ENCODE peak calls at places on chromosomes 16 and 17, in nine cellular contexts. D is fibroblast of the aortic adventitia, C is psoas muscle, X is lung, U is fibroblast of villous mesenchyme, J is BE2C, N is AG04450, I is tibial artery, K is colonic mucosa. H is an unnamed sample.

GRCh38 chr16:30120340-30121105 is 2.5 kb downstream of the MAPK3 start:
- DNase-seq in D (no peak), C (no peak), X (no peak), U (no peak), J (no peak), N (no peak), I (no peak), K (peak), H (no peak)

GRCh38 chr16:68284847-68285246 is 20.5 kb downstream of the SLC7A6 start:
- DNase-seq in D (no peak), C (no peak), X (no peak), U (no peak), J (no peak), N (no peak), I (no peak), K (no peak), H (no peak)

GRCh38 chr17:9241371-9241712 is 220.0 kb downstream of the NTN1 start:
- DNase-seq in D (peak), C (no peak), X (no peak), U (peak), J (no peak), N (no peak), I (peak), K (peak), H (no peak)

GRCh38 chr17:81572499-81573030 is 20.4 kb upstream of the FAAP100 start:
- DNase-seq in D (no peak), C (no peak), X (no peak), U (no peak), J (no peak), N (no peak), I (no peak), K (no peak), H (no peak)

GRCh38 chr17:10091051-10091450 is 107.4 kb downstream of the GAS7 start:
- DNase-seq in D (no peak), C (no peak), X (no peak), U (peak), J (no peak), N (no peak), I (peak), K (no peak), H (no peak)

GRCh38 chr16:74700206-74701040 is at the start of gene MLKL:
- DNase-seq in D (peak), C (peak), X (peak), U (peak), J (peak), N (no peak), I (peak), K (peak), H (no peak)

GRCh38 chr17:42683407-42684031 is 1.2 kb downstream of the CNTNAP1 start:
- DNase-seq in D (peak), C (peak), X (no peak), U (peak), J (no peak), N (no peak), I (peak), K (no peak), H (no peak)

GRCh38 chr16:14088155-14088753 is 17.1 kb downstream of the MRTFB start:
- DNase-seq in D (no peak), C (no peak), X (no peak), U (peak), J (no peak), N (no peak), I (no peak), K (no peak), H (peak)

GRCh38 chr16:69595127-69596036 is 29.6 kb downstream of the NFAT5 start:
- DNase-seq in D (peak), C (no peak), X (no peak), U (peak), J (no peak), N (no peak), I (no peak), K (no peak), H (no peak)

GRCh38 chr16:22358000-22358399 is 16.4 kb downstream of the CDR2 start:
- DNase-seq in D (no peak), C (no peak), X (no peak), U (no peak), J (no peak), N (no peak), I (no peak), K (no peak), H (no peak)

GRCh38 chr16:31354394-31355291 is at the start of gene ITGAX:
- DNase-seq in D (peak), C (peak), X (peak), U (peak), J (no peak), N (no peak), I (no peak), K (peak), H (no peak)

GRCh38 chr17:66146394-66146793 is 45.5 kb downstream of the CEP112 start:
- DNase-seq in D (no peak), C (no peak), X (no peak), U (no peak), J (no peak), N (no peak), I (no peak), K (no peak), H (no peak)

GRCh38 chr17:7881655-7882054 is 6.9 kb upstream of the CHD3 start:
- DNase-seq in D (no peak), C (no peak), X (no peak), U (no peak), J (peak), N (no peak), I (no peak), K (no peak), H (no peak)

GRCh38 chr17:44360826-44361225 is 2.8 kb downstream of the FAM171A2 start:
- DNase-seq in D (peak), C (no peak), X (no peak), U (peak), J (no peak), N (peak), I (no peak), K (no peak), H (peak)

GRCh38 chr16:76854234-76854633 is 336.8 kb upstream of the MON1B start:
- DNase-seq in D (peak), C (no peak), X (no peak), U (peak), J (peak), N (no peak), I (no peak), K (no peak), H (no peak)

GRCh38 chr16:79089735-79090284 is 510.7 kb downstream of the MAF start:
- DNase-seq in D (no peak), C (no peak), X (no peak), U (peak), J (no peak), N (no peak), I (no peak), K (peak), H (no peak)

GRCh38 chr16:89052191-89052787 is 41.4 kb upstream of the ACSF3 start:
- DNase-seq in D (no peak), C (no peak), X (no peak), U (no peak), J (no peak), N (no peak), I (no peak), K (no peak), H (no peak)

GRCh38 chr17:56899403-56899802 is 14.4 kb downstream of the TRIM25 start:
- DNase-seq in D (no peak), C (no peak), X (no peak), U (no peak), J (no peak), N (no peak), I (peak), K (no peak), H (no peak)

GRCh38 chr17:75181608-75182318 is 996 bp downstream of the SUMO2 start:
- DNase-seq in D (no peak), C (no peak), X (no peak), U (peak), J (no peak), N (no peak), I (peak), K (peak), H (no peak)

GRCh38 chr17:80475949-80476876 is at the start of gene NPTX1:
- DNase-seq in D (no peak), C (no peak), X (no peak), U (no peak), J (no peak), N (no peak), I (no peak), K (no peak), H (no peak)

GRCh38 chr17:8994319-8994718 is 27.0 kb upstream of the NTN1 start:
- DNase-seq in D (peak), C (peak), X (peak), U (peak), J (peak), N (peak), I (peak), K (peak), H (no peak)

GRCh38 chr17:75707096-75707720 is 14.1 kb upstream of the ITGB4 start:
- DNase-seq in D (peak), C (no peak), X (peak), U (no peak), J (no peak), N (no peak), I (peak), K (no peak), H (no peak)

GRCh38 chr17:62722625-62723024 is 85.5 kb downstream of the MARCHF10 start:
- DNase-seq in D (no peak), C (no peak), X (no peak), U (peak), J (no peak), N (no peak), I (no peak), K (no peak), H (no peak)

GRCh38 chr17:11240841-11241610 is at the start of gene SHISA6:
- DNase-seq in D (no peak), C (no peak), X (no peak), U (no peak), J (no peak), N (no peak), I (no peak), K (no peak), H (no peak)

GRCh38 chr16:27097671-27098275 is 31.0 kb downstream of the C16orf82 start:
- DNase-seq in D (peak), C (peak), X (no peak), U (peak), J (no peak), N (no peak), I (peak), K (no peak), H (no peak)

GRCh38 chr16:80936410-80936809 is 70.3 kb downstream of the CMC2 start:
- DNase-seq in D (peak), C (no peak), X (no peak), U (peak), J (no peak), N (no peak), I (no peak), K (no peak), H (peak)

GRCh38 chr16:80931661-80931984 is 75.1 kb downstream of the CMC2 start:
- DNase-seq in D (no peak), C (no peak), X (no peak), U (no peak), J (no peak), N (no peak), I (no peak), K (no peak), H (no peak)

GRCh38 chr16:80932725-80933124 is 74.0 kb downstream of the CMC2 start:
- DNase-seq in D (peak), C (peak), X (peak), U (peak), J (no peak), N (no peak), I (peak), K (peak), H (peak)

GRCh38 chr16:80935691-80936090 is 71.0 kb downstream of the CMC2 start:
- DNase-seq in D (no peak), C (no peak), X (no peak), U (no peak), J (no peak), N (no peak), I (no peak), K (no peak), H (no peak)

GRCh38 chr16:80931985-80932720 is 74.5 kb downstream of the CMC2 start:
- DNase-seq in D (peak), C (peak), X (peak), U (peak), J (peak), N (no peak), I (peak), K (peak), H (no peak)
- TF ChIP-seq CTCF in D (peak), C (no peak), X (no peak), U (no peak), J (no peak), N (peak), I (no peak), K (no peak), H (peak)

GRCh38 chr16:56948234-56948633 is 13.5 kb upstream of the CETP start:
- DNase-seq in D (no peak), C (no peak), X (no peak), U (no peak), J (no peak), N (no peak), I (no peak), K (no peak), H (no peak)
- H3K4me3 ChIP-seq in D (no peak), C (no peak), X (no peak), U (no peak), J (no peak), N (no peak), I (no peak), K (no peak), H (no peak)

GRCh38 chr17:29620779-29621500 is 1.8 kb downstream of the CORO6 start:
- DNase-seq in D (no peak), C (no peak), X (no peak), U (no peak), J (no peak), N (no peak), I (peak), K (no peak), H (no peak)

GRCh38 chr17:29617481-29618271 is 5.0 kb downstream of the CORO6 start:
- DNase-seq in D (peak), C (peak), X (peak), U (peak), J (no peak), N (no peak), I (peak), K (peak), H (no peak)

GRCh38 chr17:29620271-29620670 is 2.4 kb downstream of the CORO6 start:
- DNase-seq in D (no peak), C (peak), X (no peak), U (peak), J (no peak), N (no peak), I (peak), K (no peak), H (no peak)

GRCh38 chr17:29618272-29619065 is 4.2 kb downstream of the CORO6 start:
- DNase-seq in D (no peak), C (no peak), X (no peak), U (no peak), J (no peak), N (no peak), I (peak), K (no peak), H (no peak)

GRCh38 chr17:29619251-29619650 is 3.5 kb downstream of the CORO6 start:
- DNase-seq in D (peak), C (peak), X (no peak), U (peak), J (no peak), N (no peak), I (peak), K (no peak), H (no peak)
- TF ChIP-seq CTCF in D (no peak), C (peak), X (no peak), U (peak), J (peak), N (peak), I (peak), K (no peak), H (peak)

GRCh38 chr17:788551-788950 is 6.4 kb downstream of the MRM3 start:
- DNase-seq in D (no peak), C (no peak), X (no peak), U (no peak), J (no peak), N (no peak), I (peak), K (no peak), H (no peak)

GRCh38 chr17:781920-782731 is at the start of the genes GLOD4 and MRM3:
- DNase-seq in D (peak), C (peak), X (peak), U (peak), J (peak), N (peak), I (peak), K (peak), H (no peak)

GRCh38 chr17:787641-788221 is 5.6 kb downstream of the MRM3 start:
- DNase-seq in D (no peak), C (no peak), X (no peak), U (no peak), J (no peak), N (no peak), I (peak), K (no peak), H (no peak)

GRCh38 chr17:789160-789840 is 7.1 kb downstream of the MRM3 start:
- DNase-seq in D (no peak), C (no peak), X (no peak), U (no peak), J (no peak), N (no peak), I (peak), K (no peak), H (no peak)

DNA sequence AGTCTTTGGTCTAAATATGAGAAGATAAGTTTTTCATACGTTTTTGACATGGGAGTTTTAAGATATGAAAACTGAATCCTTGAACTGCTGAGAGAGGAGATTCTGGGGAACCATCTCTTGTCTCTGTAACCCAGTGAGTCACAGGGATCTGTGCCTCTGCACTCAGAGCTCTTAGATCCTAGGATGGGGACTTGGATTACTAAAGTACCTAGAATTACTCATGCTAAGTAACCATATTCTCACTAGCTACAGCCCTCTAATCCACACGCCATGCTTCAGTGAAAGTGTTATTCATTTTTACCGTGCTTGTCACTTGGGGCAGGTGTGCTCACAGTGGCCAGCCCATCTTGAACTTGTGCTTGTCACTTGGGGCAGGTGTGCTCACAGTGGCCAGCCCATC is 2.0 kb downstream of the MRM3 start:
- DNase-seq in D (no peak), C (no peak), X (no peak), U (no peak), J (no peak), N (no peak), I (no peak), K (no peak), H (no peak)
- H3K4me3 ChIP-seq in D (no peak), C (peak), X (no peak), U (no peak), J (no peak), N (no peak), I (no peak), K (no peak), H (no peak)

GRCh38 chr16:81883235-81883634 is 104.1 kb downstream of the PLCG2 start:
- DNase-seq in D (no peak), C (no peak), X (no peak), U (no peak), J (no peak), N (no peak), I (no peak), K (no peak), H (no peak)

GRCh38 chr16:81888520-81889394 is 109.7 kb downstream of the PLCG2 start:
- DNase-seq in D (no peak), C (no peak), X (no peak), U (peak), J (no peak), N (no peak), I (no peak), K (no peak), H (no peak)

GRCh38 chr16:81889896-81890634 is 111.0 kb downstream of the PLCG2 start:
- DNase-seq in D (peak), C (no peak), X (peak), U (peak), J (peak), N (peak), I (no peak), K (peak), H (peak)

GRCh38 chr16:81882559-81882958 is 103.5 kb downstream of the PLCG2 start:
- DNase-seq in D (no peak), C (no peak), X (no peak), U (no peak), J (no peak), N (no peak), I (no peak), K (no peak), H (no peak)

GRCh38 chr16:81885976-81886586 is 107.0 kb downstream of the PLCG2 start:
- DNase-seq in D (peak), C (no peak), X (no peak), U (peak), J (peak), N (no peak), I (no peak), K (peak), H (no peak)
- TF ChIP-seq CTCF in D (peak), C (peak), X (peak), U (peak), J (peak), N (peak), I (peak), K (peak), H (peak)

DNA sequence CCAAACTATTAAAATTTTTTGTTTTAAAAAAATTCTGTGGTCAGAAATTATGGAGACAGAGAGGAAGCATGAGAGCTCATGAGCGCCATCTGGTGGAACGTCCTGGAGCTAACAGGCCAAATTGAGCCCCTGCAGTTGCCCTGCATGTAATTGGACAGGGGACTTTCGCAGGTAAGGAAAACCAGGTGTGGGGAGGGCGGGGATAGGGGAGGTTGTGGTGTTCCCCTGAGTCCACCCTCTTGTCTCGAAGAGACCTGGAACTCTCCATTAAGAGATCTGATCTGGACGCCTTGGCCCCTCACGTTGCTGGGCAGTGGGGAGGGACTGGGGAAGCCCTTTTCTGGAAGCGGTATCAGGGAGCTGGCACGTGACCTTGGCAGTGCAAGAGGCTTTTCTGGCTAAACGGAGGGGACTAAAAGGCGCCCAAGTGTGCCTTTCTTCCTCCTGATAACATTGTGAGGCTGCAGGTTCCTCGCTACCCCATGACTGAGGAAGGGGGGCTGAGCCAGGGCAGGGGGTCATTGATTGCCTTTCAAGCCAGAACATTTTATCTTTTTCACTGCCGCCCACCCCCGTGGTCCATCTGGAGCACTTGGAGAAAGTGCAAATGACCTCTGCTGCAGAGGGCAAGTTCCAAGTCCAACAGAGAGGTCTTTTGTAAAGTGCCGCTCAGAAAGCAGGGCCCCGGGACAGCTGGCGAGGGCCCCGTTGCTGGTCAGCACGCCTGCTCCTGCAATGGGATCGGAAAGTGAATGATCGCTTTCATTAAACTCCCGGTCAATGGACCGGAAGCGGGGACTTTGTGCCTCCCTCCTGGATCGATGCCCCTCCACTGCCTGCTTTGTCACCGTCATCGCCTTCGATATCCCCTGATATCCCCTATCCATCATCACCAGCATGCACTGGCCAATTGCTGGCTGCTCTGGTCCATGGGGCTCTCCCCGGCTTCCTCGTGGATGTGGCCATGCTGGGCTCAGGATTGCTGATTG is 18.4 kb downstream of the PDILT start:
- DNase-seq in D (peak), C (peak), X (peak), U (peak), J (peak), N (peak), I (peak), K (peak), H (no peak)
- H3K4me3 ChIP-seq in D (no peak), C (no peak), X (no peak), U (no peak), J (no peak), N (no peak), I (no peak), K (no peak), H (no peak)

GRCh38 chr16:86022381-86022960 is 123.5 kb downstream of the IRF8 start:
- DNase-seq in D (no peak), C (no peak), X (no peak), U (no peak), J (no peak), N (no peak), I (peak), K (no peak), H (no peak)

GRCh38 chr16:86016201-86016965 is 117.4 kb downstream of the IRF8 start:
- DNase-seq in D (peak), C (no peak), X (peak), U (peak), J (peak), N (no peak), I (peak), K (peak), H (peak)

GRCh38 chr16:86020971-86021370 is 122.0 kb downstream of the IRF8 start:
- DNase-seq in D (no peak), C (no peak), X (no peak), U (no peak), J (no peak), N (no peak), I (peak), K (no peak), H (no peak)

GRCh38 chr16:86018487-86018886 is 119.5 kb downstream of the IRF8 start:
- DNase-seq in D (peak), C (no peak), X (peak), U (peak), J (no peak), N (no peak), I (peak), K (peak), H (no peak)

GRCh38 chr16:86019446-86020047 is 120.6 kb downstream of the IRF8 start:
- DNase-seq in D (no peak), C (no peak), X (no peak), U (no peak), J (no peak), N (no peak), I (peak), K (no peak), H (no peak)
- TF ChIP-seq CTCF in D (peak), C (no peak), X (no peak), U (peak), J (peak), N (peak), I (no peak), K (no peak), H (no peak)